ENCODE peak calls at places on chromosomes 4 and X, in eight cellular contexts. H, R, K, A, B, W, N and E are unnamed samples.

GRCh38 chr4:105990933-105991332 is 95.7 kb downstream of the NPNT start:
- DNase-seq in B (peak; percentile 10), R (peak; percentile 91), W (no peak), K (no peak), A (peak; percentile 87), N (peak; percentile 86), H (peak; percentile 88), E (no peak)

GRCh38 chr4:151721466-151721865 is 39.3 kb downstream of the GATB start:
- DNase-seq in N (no peak), R (no peak), W (peak; percentile 7), K (no peak), A (no peak), H (no peak), B (no peak), E (no peak)

GRCh38 chrX:65926095-65927019 is 113.5 kb downstream of the VSIG4 start:
- DNase-seq in N (no peak), W (no peak), A (no peak), B (no peak), K (no peak), H (no peak), R (no peak), E (peak; percentile 6)

GRCh38 chr4:11650801-11651596 is 222.3 kb upstream of the HS3ST1 start:
- DNase-seq in N (no peak), A (peak; percentile 10), H (no peak), R (no peak), B (peak; percentile 58), K (no peak), W (no peak), E (no peak)

GRCh38 chr4:183517781-183518180 is 12.9 kb downstream of the ING2 start:
- DNase-seq in N (no peak), H (no peak), K (no peak), B (no peak), W (no peak), R (no peak), A (no peak), E (no peak)

GRCh38 chr4:123546123-123546654 is 149.6 kb downstream of the SPRY1 start:
- DNase-seq in B (no peak), H (no peak), R (no peak), N (no peak), A (no peak), W (no peak), K (no peak), E (no peak)

GRCh38 chr4:128244379-128244778 is 43.2 kb downstream of the PGRMC2 start:
- DNase-seq in H (no peak), K (no peak), N (no peak), W (no peak), A (no peak), R (no peak), B (no peak), E (no peak)

GRCh38 chr4:15676899-15677298 is 4.7 kb upstream of the FAM200B start:
- DNase-seq in K (no peak), H (no peak), R (no peak), A (no peak), B (no peak), N (no peak), W (no peak), E (no peak)

GRCh38 chr4:186570193-186570996 is 15.0 kb upstream of the MTNR1A start:
- DNase-seq in K (no peak), A (no peak), W (no peak), B (peak; percentile 36), N (no peak), H (no peak), R (no peak), E (no peak)

GRCh38 chr4:107035711-107036601 is at the start of gene DKK2:
- DNase-seq in W (peak; percentile 62), K (peak; percentile 32), N (no peak), H (no peak), B (no peak), A (peak; percentile 5), R (peak; percentile 76), E (no peak)

GRCh38 chr4:166777760-166778159 is 456.5 kb downstream of the SPOCK3 start:
- DNase-seq in H (no peak), B (no peak), R (no peak), N (no peak), A (no peak), W (no peak), K (no peak), E (no peak)

GRCh38 chr4:40514409-40515025 is 115.1 kb downstream of the RBM47 start:
- DNase-seq in W (no peak), K (no peak), A (no peak), B (no peak), R (no peak), N (no peak), H (no peak), E (no peak)

GRCh38 chr4:157358851-157359250 is 138.3 kb downstream of the GRIA2 start:
- DNase-seq in R (no peak), W (no peak), K (no peak), A (no peak), H (no peak), N (no peak), B (no peak), E (no peak)

DNA sequence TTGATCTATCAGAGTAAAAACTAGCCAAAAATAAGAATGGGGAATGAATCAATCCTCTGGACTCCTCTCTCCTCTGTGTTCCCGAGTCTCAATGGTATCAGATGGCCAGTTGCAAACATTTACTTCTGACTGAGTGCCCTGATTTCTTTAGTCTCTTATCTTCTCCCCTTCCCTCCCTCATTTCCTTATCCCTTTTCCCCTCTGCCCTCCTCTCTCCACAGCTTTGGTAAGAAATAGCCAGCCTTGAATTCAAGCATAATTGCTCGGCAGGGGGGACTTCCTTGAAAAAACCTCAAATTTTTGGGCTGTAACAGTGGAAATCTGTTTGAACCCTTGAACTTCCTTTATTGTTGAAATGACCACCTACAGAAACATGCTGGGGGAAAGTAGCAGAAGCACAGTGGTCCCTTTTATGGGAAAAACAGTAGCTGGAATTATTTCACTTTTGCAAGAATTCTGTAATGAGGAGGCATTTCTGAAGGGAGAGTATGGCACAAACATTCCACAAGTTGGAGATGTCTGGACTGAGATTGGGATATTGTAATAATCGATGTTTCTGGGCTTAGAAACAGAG is 40.3 kb downstream of the NHS start:
- DNase-seq in H (no peak), W (peak; percentile 35), B (no peak), A (no peak), K (no peak), R (no peak), N (no peak), E (no peak)
- H3K27ac ChIP-seq in H (peak overlapping the region; percentile 52), W (peak overlapping the region; percentile 27), B (no peak overlapping the region), A (no peak overlapping the region), K (no peak overlapping the region), R (no peak overlapping the region), N (peak overlapping the region; percentile 66), E (no peak overlapping the region)

DNA sequence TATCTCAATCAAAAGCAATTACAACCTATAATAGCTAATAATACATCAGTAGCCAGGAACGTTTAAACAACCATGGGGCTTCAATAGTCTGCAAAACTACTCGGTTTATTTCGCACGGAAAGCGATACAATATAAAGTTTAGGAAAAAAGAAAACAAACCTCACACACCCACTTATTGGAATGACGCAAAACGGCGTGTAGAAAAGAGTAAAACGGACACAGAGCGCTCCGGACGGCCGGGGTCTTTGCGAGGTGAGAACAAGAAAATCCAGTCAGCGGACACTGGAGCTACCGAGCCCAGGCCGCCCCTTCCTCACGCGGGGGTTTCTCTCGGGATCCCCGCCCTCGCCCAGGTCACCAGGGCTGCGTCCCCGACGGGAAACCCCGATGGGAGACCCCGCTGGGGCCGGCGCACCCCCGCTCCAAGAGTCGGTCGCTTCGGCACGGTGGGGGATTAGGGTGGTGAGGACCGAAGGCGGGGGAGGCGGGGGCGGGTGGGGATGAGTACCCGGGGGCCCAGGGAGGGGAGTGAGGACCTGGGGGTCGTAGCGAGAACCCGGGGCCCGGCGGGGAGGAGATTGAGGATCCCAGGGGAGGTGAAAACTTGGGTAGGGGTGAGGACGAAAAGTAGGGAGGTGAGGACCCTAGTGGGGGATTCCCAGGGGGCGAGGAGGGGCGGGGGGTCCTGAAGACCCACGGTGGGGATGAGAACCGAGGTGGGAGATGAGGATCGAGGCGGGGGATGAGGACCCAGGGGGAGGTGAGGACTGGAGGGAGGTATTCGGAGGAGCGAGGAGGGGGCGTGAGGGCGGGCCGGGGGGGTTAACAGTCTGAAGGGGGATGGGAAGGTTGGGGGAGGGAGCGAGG is 737 bp downstream of the NELFA start:
- DNase-seq in W (peak; percentile 30), K (peak; percentile 18), H (no peak), R (peak; percentile 78), A (no peak), B (no peak), N (no peak), E (no peak)
- H3K27ac ChIP-seq in W (no peak overlapping the region), K (no peak overlapping the region), H (peak overlapping the region; percentile 96), R (no peak overlapping the region), A (peak overlapping the region; percentile 97), B (peak overlapping the region; percentile 96), N (peak overlapping the region; percentile 99), E (peak overlapping the region; percentile 99)

DNA sequence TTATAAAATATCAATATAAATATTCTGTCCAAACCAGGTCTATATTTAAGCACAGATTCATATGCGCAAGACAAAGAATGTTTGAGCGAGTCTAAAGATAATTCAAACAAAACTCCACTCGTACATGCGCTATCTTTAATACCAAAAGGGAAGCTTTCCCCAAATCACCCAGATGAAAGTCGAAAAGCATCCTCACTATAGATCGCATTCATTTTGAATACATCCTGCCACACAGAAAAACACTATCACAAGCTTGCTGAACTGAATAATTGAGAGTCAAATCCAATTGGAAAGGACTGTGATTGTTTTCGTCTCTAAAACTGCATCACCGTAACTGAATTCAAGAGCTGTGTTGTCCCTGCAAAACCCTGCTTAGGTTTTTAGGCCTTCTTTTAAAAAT is 685 bp downstream of the TASL start:
- DNase-seq in B (no peak), R (no peak), A (no peak), K (no peak), H (no peak), N (no peak), W (no peak), E (no peak)
- H3K27ac ChIP-seq in B (no peak overlapping the region), R (no peak overlapping the region), A (no peak overlapping the region), K (no peak overlapping the region), H (no peak overlapping the region), N (no peak overlapping the region), W (no peak overlapping the region), E (no peak overlapping the region)

GRCh38 chr4:182448281-182449151 is 205.3 kb downstream of the TENM3 start:
- DNase-seq in K (peak; percentile 90), R (peak; percentile 91), W (peak; percentile 97), B (peak; percentile 92), H (peak; percentile 90), N (peak; percentile 83), A (peak; percentile 92), E (peak; percentile 7)
- H3K27ac ChIP-seq in K (peak overlapping the region; percentile 86), R (no peak overlapping the region), W (no peak overlapping the region), B (no peak overlapping the region), H (no peak overlapping the region), N (peak overlapping the region; percentile 69), A (peak overlapping the region; percentile 81), E (no peak overlapping the region)